ENCODE peak calls at places on chromosomes 2 and 18, in nine cellular contexts. V, K, G, H, C, E, Q, P and T are unnamed samples.

GRCh38 chr2:85062565-85062964 is 70.6 kb upstream of the TCF7L1 start:
- DNase-seq in V (no peak), K (no peak), G (no peak), H (no peak), C (no peak), E (no peak), Q (no peak), P (no peak), T (no peak)

GRCh38 chr2:119939915-119940314 is 73.0 kb upstream of the EPB41L5 start:
- DNase-seq in V (no peak), K (no peak), G (no peak), H (no peak), C (no peak), E (no peak), Q (no peak), P (no peak), T (no peak)

GRCh38 chr2:215604631-215605030 is 168.8 kb upstream of the FN1 start:
- DNase-seq in V (no peak), K (no peak), G (no peak), H (no peak), C (no peak), E (no peak), Q (no peak), P (no peak), T (no peak)

GRCh38 chr2:129458451-129458850 is 521.0 kb upstream of the RAB6C start:
- DNase-seq in V (no peak), K (no peak), G (no peak), H (no peak), C (no peak), E (no peak), Q (no peak), P (no peak), T (no peak)

GRCh38 chr18:50393802-50394201 is 19.0 kb downstream of the SKA1 start:
- DNase-seq in V (no peak), K (no peak), G (no peak), H (no peak), C (no peak), E (no peak), Q (no peak), P (no peak), T (no peak)

GRCh38 chr2:25844089-25844488 is 34.2 kb downstream of the ASXL2 start:
- DNase-seq in V (no peak), K (no peak), G (no peak), H (no peak), C (no peak), E (peak; percentile 47), Q (no peak), P (peak; percentile 65), T (no peak)

GRCh38 chr2:1051585-1051984 is 100.9 kb downstream of the SNTG2 start:
- DNase-seq in V (no peak), K (no peak), G (no peak), H (no peak), C (no peak), E (no peak), Q (no peak), P (no peak), T (no peak)

GRCh38 chr2:96533292-96534073 is 3.1 kb upstream of the ARID5A start:
- DNase-seq in V (peak; percentile 66), K (no peak), G (peak; percentile 62), H (peak; percentile 56), C (no peak), E (peak; percentile 71), Q (no peak), P (peak; percentile 34), T (peak; percentile 86)

GRCh38 chr18:39313992-39314391 is 1748.4 kb upstream of the CELF4 start:
- DNase-seq in V (no peak), K (no peak), G (no peak), H (no peak), C (peak; percentile 43), E (no peak), Q (no peak), P (no peak), T (no peak)

GRCh38 chr2:212330263-212330662 is 208.3 kb downstream of the ERBB4 start:
- DNase-seq in V (no peak), K (no peak), G (peak; percentile 25), H (no peak), C (no peak), E (no peak), Q (no peak), P (no peak), T (peak; percentile 53)

GRCh38 chr18:38851526-38851925 is 1285.9 kb upstream of the CELF4 start:
- DNase-seq in V (no peak), K (no peak), G (no peak), H (no peak), C (no peak), E (no peak), Q (no peak), P (no peak), T (no peak)

GRCh38 chr2:127526142-127526939 is at the start of gene IWS1:
- DNase-seq in V (peak; percentile 96), K (peak; percentile 93), G (peak; percentile 95), H (peak; percentile 98), C (peak; percentile 96), E (peak; percentile 96), Q (peak; percentile 97), P (peak; percentile 97), T (peak; percentile 97)
- H3K4me3 ChIP-seq in V (peak within 1 kb of the TSS; percentile 76), K (peak within 1 kb of the TSS; percentile 92), G (peak within 1 kb of the TSS; percentile 83), H (peak within 1 kb of the TSS; percentile 91), C (peak within 1 kb of the TSS; percentile 87), E (peak within 1 kb of the TSS; percentile 96), Q (peak within 1 kb of the TSS; percentile 99), P (peak within 1 kb of the TSS; percentile 73), T (peak within 1 kb of the TSS; percentile 91)

GRCh38 chr2:198062826-198063225 is 258.4 kb downstream of the PLCL1 start:
- DNase-seq in V (no peak), K (no peak), G (no peak), H (no peak), C (no peak), E (no peak), Q (no peak), P (no peak), T (no peak)

GRCh38 chr2:198056836-198057235 is 252.4 kb downstream of the PLCL1 start:
- DNase-seq in V (no peak), K (no peak), G (no peak), H (no peak), C (no peak), E (no peak), Q (no peak), P (no peak), T (no peak)

GRCh38 chr2:198059800-198060199 is 255.4 kb downstream of the PLCL1 start:
- DNase-seq in V (no peak), K (no peak), G (no peak), H (no peak), C (no peak), E (no peak), Q (no peak), P (no peak), T (no peak)

GRCh38 chr2:198063242-198063641 is 258.8 kb downstream of the PLCL1 start:
- DNase-seq in V (no peak), K (no peak), G (no peak), H (no peak), C (no peak), E (no peak), Q (no peak), P (no peak), T (no peak)

DNA sequence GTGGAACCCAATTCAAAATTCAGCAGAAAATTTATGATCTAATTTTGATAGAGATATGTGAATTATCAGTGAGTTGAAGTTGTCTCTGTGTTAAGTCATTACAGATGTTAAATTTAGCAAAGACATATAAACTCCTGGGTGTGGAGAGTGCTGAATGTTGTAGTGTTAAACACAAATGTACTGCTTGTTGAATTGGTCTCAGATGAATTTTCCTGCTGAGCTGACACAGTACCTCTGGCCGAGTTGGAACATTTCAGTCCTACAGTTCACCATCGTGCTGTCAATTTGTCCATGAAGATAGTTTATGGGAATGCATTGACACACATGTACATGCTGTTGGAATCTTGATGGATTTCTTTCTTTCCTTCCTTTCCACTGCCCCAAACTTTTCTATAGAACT is 255.9 kb downstream of the PLCL1 start:
- DNase-seq in V (no peak), K (no peak), G (no peak), H (no peak), C (no peak), E (no peak), Q (no peak), P (no peak), T (no peak)
- TF ChIP-seq POLR2A in V (no peak), K (no peak), G (no peak), H (no peak), C (no peak), E (no peak), Q (no peak), P (no peak), T (no peak)

GRCh38 chr2:10052216-10052615 is 8.9 kb downstream of the KLF11 start:
- DNase-seq in V (no peak), K (no peak), G (no peak), H (no peak), C (no peak), E (no peak), Q (no peak), P (no peak), T (no peak)
- TF ChIP-seq CTCF in V (no peak), K (no peak), G (no peak), H (no peak), C (no peak), E (no peak), Q (no peak), P (no peak), T (no peak)

GRCh38 chr2:54945401-54946219 is 104.6 kb downstream of the RTN4 start:
- DNase-seq in V (no peak), K (no peak), G (peak; percentile 40), H (peak; percentile 46), C (peak; percentile 35), E (peak; percentile 64), Q (peak; percentile 24), P (peak; percentile 68), T (peak; percentile 71)
- H3K4me3 ChIP-seq in V (no peak overlapping the region), K (no peak overlapping the region), G (no peak overlapping the region), H (no peak overlapping the region), C (no peak overlapping the region), E (no peak overlapping the region), Q (no peak overlapping the region), P (no peak overlapping the region), T (no peak overlapping the region)

GRCh38 chr18:70205421-70206397 is at the start of gene RTTN:
- DNase-seq in V (peak; percentile 95), K (peak; percentile 92), G (peak; percentile 94), H (peak; percentile 96), C (peak; percentile 94), E (peak; percentile 95), Q (peak; percentile 94), P (peak; percentile 94), T (peak; percentile 94)
- TF ChIP-seq POLR2A in V (peak; percentile 32), K (no peak), G (no peak), H (peak; percentile 23), C (peak; percentile 50), E (no peak), Q (no peak), P (no peak), T (no peak)

GRCh38 chr18:67426477-67426876 is 90.0 kb downstream of the DSEL start:
- DNase-seq in V (no peak), K (no peak), G (no peak), H (no peak), C (no peak), E (no peak), Q (no peak), P (no peak), T (no peak)
- TF ChIP-seq CTCF in V (no peak), K (no peak), G (no peak), H (no peak), C (no peak), E (no peak), Q (no peak), P (no peak), T (no peak)

GRCh38 chr18:62396967-62397366 is 71.9 kb downstream of the TNFRSF11A start:
- DNase-seq in V (no peak), K (no peak), G (no peak), H (no peak), C (no peak), E (no peak), Q (no peak), P (no peak), T (no peak)
- H3K4me3 ChIP-seq in V (no peak overlapping the region), K (no peak overlapping the region), G (no peak overlapping the region), H (no peak overlapping the region), C (no peak overlapping the region), E (no peak overlapping the region), Q (no peak overlapping the region), P (no peak overlapping the region), T (no peak overlapping the region)